ENCODE peak calls at places on chromosome 3, in five cellular contexts. R is testis, N is trophoblast cell, H is Karpas-422, L is A549. X is an unnamed sample.

GRCh38 chr3:52896613-52897012 is 735 bp downstream of the STIMATE start:
- DNase-seq in H (peak; percentile 76), R (no peak), L (no peak), N (no peak), X (no peak)

GRCh38 chr3:43884581-43884980 is 193.8 kb downstream of the ABHD5 start:
- DNase-seq in R (no peak), L (no peak), N (no peak), H (no peak), X (no peak)

GRCh38 chr3:16245613-16246012 is 19.1 kb downstream of the DPH3 start:
- DNase-seq in N (no peak), R (no peak), H (peak; percentile 58), L (no peak), X (no peak)

GRCh38 chr3:66418432-66419052 is 82.3 kb downstream of the LRIG1 start:
- DNase-seq in N (no peak), R (no peak), L (no peak), H (no peak), X (no peak)

GRCh38 chr3:101142160-101142559 is 148.9 kb upstream of the ABI3BP start:
- DNase-seq in H (no peak), L (no peak), N (no peak), R (no peak), X (no peak)

GRCh38 chr3:111944377-111944776 is 34.4 kb upstream of the ABHD10 start:
- DNase-seq in H (no peak), L (no peak), N (no peak), R (no peak), X (no peak)

GRCh38 chr3:73623996-73624362 is 762 bp downstream of the PDZRN3 start:
- DNase-seq in N (peak; percentile 31), L (no peak), H (no peak), R (peak; percentile 68), X (no peak)

GRCh38 chr3:142285057-142285666 is 59.8 kb upstream of the GK5 start:
- DNase-seq in R (no peak), H (peak; percentile 50), L (no peak), N (no peak), X (no peak)

GRCh38 chr3:173066044-173066679 is 74.9 kb downstream of the SPATA16 start:
- DNase-seq in L (no peak), N (no peak), H (no peak), R (no peak), X (no peak)

GRCh38 chr3:149369991-149370866 is 7.2 kb downstream of the TM4SF1 start:
- DNase-seq in R (no peak), L (no peak), H (no peak), N (no peak), X (no peak)

GRCh38 chr3:18988619-18989229 is 159.6 kb upstream of the KCNH8 start:
- DNase-seq in L (peak; percentile 7), R (no peak), H (peak; percentile 61), N (no peak), X (no peak)

GRCh38 chr3:30232142-30232541 is 374.3 kb upstream of the TGFBR2 start:
- DNase-seq in L (no peak), N (no peak), R (no peak), H (no peak), X (no peak)

GRCh38 chr3:65583203-65583602 is 455.5 kb downstream of the MAGI1 start:
- DNase-seq in R (no peak), N (no peak), H (no peak), L (no peak), X (no peak)

GRCh38 chr3:18047052-18047451 is 304.6 kb upstream of the TBC1D5 start:
- DNase-seq in H (no peak), L (no peak), N (no peak), R (no peak), X (no peak)

GRCh38 chr3:435161-435560 is 238.6 kb downstream of the CHL1 start:
- DNase-seq in N (no peak), R (no peak), L (no peak), H (no peak), X (no peak)

GRCh38 chr3:77468408-77469045 is 428.6 kb downstream of the ROBO2 start:
- DNase-seq in H (no peak), L (no peak), R (no peak), N (no peak), X (no peak)

GRCh38 chr3:143329567-143330164 is 210.1 kb downstream of the CHST2 start:
- DNase-seq in L (no peak), N (peak; percentile 24), H (no peak), R (no peak), X (no peak)

GRCh38 chr3:27357665-27358258 is 11.4 kb downstream of the NEK10 start:
- DNase-seq in L (peak; percentile 47), H (peak; percentile 86), N (no peak), R (peak; percentile 64), X (peak; percentile 33)

GRCh38 chr3:142947799-142948575 is 15.5 kb downstream of the PAQR9 start:
- DNase-seq in L (no peak), H (no peak), R (no peak), N (peak; percentile 27), X (no peak)

GRCh38 chr3:50406487-50406886 is 47.2 kb upstream of the TMEM115 start:
- DNase-seq in N (no peak), H (no peak), L (no peak), R (no peak), X (no peak)

GRCh38 chr3:38281895-38282686 is at the start of gene SLC22A14:
- DNase-seq in H (no peak), N (no peak), L (no peak), R (no peak), X (no peak)

GRCh38 chr3:46947981-46948791 is 28.4 kb downstream of the CCDC12 start:
- DNase-seq in N (peak; percentile 75), H (no peak), R (peak; percentile 90), L (peak; percentile 55), X (peak; percentile 82)

GRCh38 chr3:27114684-27115083 is 254.5 kb downstream of the NEK10 start:
- DNase-seq in L (no peak), R (no peak), N (no peak), H (no peak), X (no peak)

GRCh38 chr3:24490151-24490550 is 4.5 kb downstream of the THRB start:
- DNase-seq in L (no peak), R (no peak), H (no peak), N (no peak), X (no peak)
- H3K4me1 ChIP-seq in L (peaks cover 30% of the 10 kb centered on the region), R (no peaks in the 10 kb centered on the region), H (no peaks in the 10 kb centered on the region), N (peaks cover 10% of the 10 kb centered on the region), X (no peaks in the 10 kb centered on the region)

DNA sequence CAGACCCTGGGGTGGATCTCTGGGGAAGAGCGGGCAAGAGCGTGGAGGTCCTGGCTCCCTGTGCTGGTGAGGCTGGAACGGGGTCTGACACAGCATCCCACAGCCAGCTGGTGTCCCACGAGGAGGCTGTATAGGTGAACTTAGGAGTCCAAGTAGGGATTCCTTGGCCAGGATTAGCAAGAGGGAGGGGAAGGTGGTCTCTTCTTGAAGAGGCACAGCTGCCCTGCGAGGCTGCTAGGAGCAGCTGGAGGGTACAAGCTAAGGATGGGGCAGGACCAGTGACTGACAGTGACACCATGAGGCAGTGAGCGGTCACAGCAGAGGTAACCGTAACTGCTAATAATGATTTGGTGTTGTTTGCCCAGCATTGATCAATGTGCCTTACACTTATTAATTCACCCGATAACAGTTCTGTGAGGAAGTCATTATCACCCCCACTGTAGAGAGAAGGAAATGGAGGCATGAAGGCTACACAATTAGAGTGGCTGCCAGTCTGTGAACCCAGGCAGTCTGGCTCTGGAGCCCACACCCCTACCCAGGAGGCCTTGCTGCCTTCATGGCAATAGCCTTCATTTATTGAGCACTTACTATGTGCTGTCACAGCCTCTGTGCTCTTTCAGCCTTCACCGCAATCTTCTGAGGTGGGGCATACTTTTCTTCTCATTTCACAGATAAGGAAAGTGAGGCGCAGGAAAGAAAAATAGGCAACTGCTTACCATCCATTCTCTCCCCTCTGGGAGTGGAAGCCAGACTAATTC is 59.4 kb downstream of the TMEM44 start:
- DNase-seq in H (peak; percentile 84), L (peak; percentile 31), N (peak; percentile 51), R (peak; percentile 71), X (peak; percentile 20)
- H3K27ac ChIP-seq in H (no peak overlapping the region), L (peak overlapping the region; percentile 60), N (no peak overlapping the region), R (no peak overlapping the region), X (no peak overlapping the region)

GRCh38 chr3:20250314-20250713 is 64.3 kb upstream of the SGO1 start:
- DNase-seq in H (no peak), R (no peak), N (no peak), L (no peak), X (no peak)
- H3K9me3 ChIP-seq in H (no peaks in the 10 kb centered on the region), R (no peaks in the 10 kb centered on the region), N (no peaks in the 10 kb centered on the region), L (no peaks in the 10 kb centered on the region), X (no peaks in the 10 kb centered on the region)

DNA sequence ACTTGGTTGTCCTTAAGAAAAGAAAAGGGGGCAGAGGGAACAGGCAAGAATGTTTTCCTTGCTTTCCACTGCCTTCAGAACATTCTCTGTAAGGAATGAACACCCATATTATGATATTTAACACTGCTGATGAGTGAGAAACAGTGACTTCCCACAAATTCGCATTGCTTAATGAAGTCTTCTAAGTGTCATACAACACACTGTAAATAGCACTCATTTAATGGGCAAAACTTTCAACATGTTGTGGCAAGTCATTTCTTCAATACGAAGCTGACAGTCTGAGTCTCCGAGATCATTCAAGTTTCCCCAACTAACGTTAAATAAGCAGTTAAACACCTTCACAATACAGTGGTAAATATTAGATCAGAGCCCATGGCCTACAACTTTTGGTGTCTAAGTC is 464.3 kb downstream of the SHQ1 start:
- DNase-seq in L (no peak), H (no peak), R (no peak), N (no peak), X (no peak)
- H3K4me1 ChIP-seq in L (peaks cover 6% of the 10 kb centered on the region), H (no peaks in the 10 kb centered on the region), R (peaks cover 2% of the 10 kb centered on the region), N (peaks cover 4% of the 10 kb centered on the region), X (peaks cover 37% of the 10 kb centered on the region)

GRCh38 chr3:86921981-86922680 is 68.8 kb downstream of the VGLL3 start:
- DNase-seq in R (no peak), L (no peak), H (no peak), N (no peak), X (no peak)
- H3K27ac ChIP-seq in R (no peak overlapping the region), L (peak overlapping the region; percentile 48), H (no peak overlapping the region), N (no peak overlapping the region), X (no peak overlapping the region)

GRCh38 chr3:196518999-196519737 is 4.0 kb upstream of the SMCO1 start:
- DNase-seq in N (peak; percentile 76), L (no peak), H (peak; percentile 98), R (peak; percentile 77), X (peak; percentile 51)

GRCh38 chr3:196517919-196518318 is 2.8 kb upstream of the SMCO1 start:
- DNase-seq in N (no peak), L (no peak), R (no peak), H (peak; percentile 97), X (no peak)

GRCh38 chr3:196523841-196524240 is 8.7 kb upstream of the SMCO1 start:
- DNase-seq in H (no peak), N (no peak), R (no peak), L (no peak), X (no peak)

GRCh38 chr3:196517142-196517808 is 2.1 kb upstream of the SMCO1 start:
- DNase-seq in L (no peak), H (no peak), R (no peak), N (no peak), X (no peak)

DNA sequence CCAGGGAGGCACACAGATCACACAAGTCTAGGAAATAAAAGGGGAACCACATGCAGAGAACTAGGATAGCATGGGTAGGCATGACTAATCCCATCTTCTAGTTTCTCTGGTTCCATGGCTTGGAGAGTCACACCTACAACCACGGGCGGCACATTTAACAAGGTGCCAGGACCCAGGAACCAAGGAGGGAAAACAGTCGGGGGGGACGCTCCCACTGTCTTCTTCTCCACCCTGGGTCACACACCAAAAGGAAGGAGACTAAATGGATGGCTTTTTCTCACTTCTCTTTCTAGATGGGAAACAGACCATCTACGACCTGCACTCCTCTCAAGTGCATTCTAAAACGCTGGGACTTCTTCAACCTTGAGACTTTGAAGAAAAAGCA is 4.6 kb upstream of the SMCO1 start:
- DNase-seq in H (peak; percentile 61), L (no peak), R (no peak), N (no peak), X (no peak)
- H3K9me3 ChIP-seq in H (peaks cover 15% of the 10 kb centered on the region), L (peaks cover 43% of the 10 kb centered on the region), R (peaks cover 5% of the 10 kb centered on the region), N (peaks cover 20% of the 10 kb centered on the region), X (peaks cover 25% of the 10 kb centered on the region)